ENCODE peak calls at places on chromosomes 16 and 17, in seven cellular contexts. S, O, D, V, M, Q and Y are unnamed samples.

GRCh38 chr17:16415031-16415924 is at the start of gene TRPV2:
- DNase-seq in D (peak), O (peak), Q (peak), M (peak), V (peak), S (no peak), Y (no peak)

GRCh38 chr17:73986641-73987177 is 216.8 kb upstream of the RPL38 start:
- DNase-seq in V (no peak), S (no peak), O (no peak), M (no peak), Q (no peak), D (no peak), Y (no peak)

GRCh38 chr16:47858333-47859067 is 297.3 kb downstream of the ABCC12 start:
- DNase-seq in D (no peak), M (no peak), Q (no peak), V (no peak), S (no peak), O (no peak), Y (no peak)

GRCh38 chr17:38617967-38618760 is 12.4 kb upstream of the SRCIN1 start:
- DNase-seq in M (no peak), V (no peak), D (no peak), O (no peak), Q (no peak), S (no peak), Y (peak)

GRCh38 chr16:21684199-21684598 is 20.4 kb downstream of the OTOA start:
- DNase-seq in S (no peak), Q (no peak), D (peak), V (no peak), M (peak), O (no peak), Y (no peak)

GRCh38 chr17:33531311-33531710 is 238.2 kb upstream of the ASIC2 start:
- DNase-seq in S (no peak), D (no peak), Q (no peak), V (no peak), M (no peak), O (no peak), Y (no peak)

GRCh38 chr17:22253007-22253406 is 560.7 kb downstream of the KCNJ18 start:
- DNase-seq in V (no peak), M (no peak), S (no peak), O (no peak), Q (no peak), D (no peak), Y (no peak)

GRCh38 chr16:72969146-72969545 is 78.8 kb downstream of the ZFHX3 start:
- DNase-seq in S (no peak), O (no peak), Q (no peak), M (no peak), D (no peak), V (no peak), Y (no peak)

GRCh38 chr17:19370493-19370960 is 7.8 kb upstream of the MAPK7 start:
- DNase-seq in V (peak), D (no peak), M (peak), O (no peak), S (no peak), Q (no peak), Y (peak)

GRCh38 chr17:59842901-59843652 is 49.7 kb downstream of the TUBD1 start:
- DNase-seq in D (no peak), M (peak), Q (peak), V (peak), O (peak), S (peak), Y (no peak)

GRCh38 chr17:75517277-75517865 is 1.0 kb downstream of the TSEN54 start:
- DNase-seq in O (peak), V (peak), M (peak), D (peak), Q (peak), S (no peak), Y (peak)

GRCh38 chr17:78179372-78179771 is 7.5 kb downstream of the TK1 start:
- DNase-seq in M (no peak), D (no peak), Q (no peak), V (peak), S (peak), O (peak), Y (no peak)

GRCh38 chr17:74042744-74043486 is 160.6 kb upstream of the RPL38 start:
- DNase-seq in D (no peak), Q (peak), M (no peak), V (no peak), S (peak), O (no peak), Y (no peak)

GRCh38 chr16:1003551-1004347 is 22.2 kb downstream of the SOX8 start:
- DNase-seq in M (no peak), O (no peak), Q (no peak), D (no peak), V (peak), S (peak), Y (no peak)

GRCh38 chr17:81116704-81117103 is 48.6 kb upstream of the PVALEF start:
- DNase-seq in V (no peak), M (no peak), D (no peak), Q (no peak), S (no peak), O (peak), Y (no peak)

GRCh38 chr17:73820686-73821448 is 176.6 kb upstream of the SDK2 start:
- DNase-seq in O (peak), M (no peak), Q (no peak), V (no peak), S (peak), D (peak), Y (no peak)

GRCh38 chr17:1992541-1992940 is 32.6 kb downstream of the RTN4RL1 start:
- DNase-seq in D (no peak), M (no peak), V (no peak), Q (no peak), O (no peak), S (no peak), Y (no peak)

GRCh38 chr16:47063011-47063724 is 80.6 kb downstream of the NETO2 start:
- DNase-seq in D (no peak), S (no peak), Q (no peak), V (no peak), M (no peak), O (no peak), Y (no peak)

GRCh38 chr16:18797746-18798145 is 3.6 kb downstream of the ARL6IP1 start:
- DNase-seq in S (no peak), D (no peak), V (no peak), O (no peak), Q (no peak), M (no peak), Y (no peak)

GRCh38 chr17:50774225-50774803 is 7.0 kb upstream of the ANKRD40CL start:
- DNase-seq in D (no peak), M (no peak), V (no peak), O (no peak), Q (no peak), S (no peak), Y (no peak)

GRCh38 chr17:72297326-72298115 is 176.7 kb downstream of the SOX9 start:
- DNase-seq in Q (peak), O (no peak), D (no peak), M (no peak), V (no peak), S (peak), Y (no peak)

GRCh38 chr16:47672475-47672874 is 211.3 kb downstream of the PHKB start:
- DNase-seq in M (no peak), V (no peak), Q (no peak), D (no peak), S (no peak), O (no peak), Y (no peak)

GRCh38 chr17:44409309-44410028 is 20.0 kb upstream of the ITGA2B start:
- DNase-seq in V (no peak), O (no peak), D (no peak), M (no peak), Q (no peak), S (no peak), Y (no peak)
- TF ChIP-seq CTCF in V (no peak), O (no peak), D (no peak), M (peak), Q (no peak), S (no peak), Y (peak)

GRCh38 chr17:28426081-28426519 is 20.1 kb upstream of the SLC46A1 start:
- DNase-seq in Q (peak), M (peak), O (peak), D (peak), V (peak), S (no peak), Y (no peak)
- TF ChIP-seq CTCF in Q (no peak), M (no peak), O (no peak), D (peak), V (no peak), S (peak), Y (peak)

GRCh38 chr16:26645629-26646028 is 421.1 kb upstream of the C16orf82 start:
- DNase-seq in V (no peak), M (no peak), S (no peak), D (peak), O (no peak), Q (no peak), Y (no peak)
- TF ChIP-seq CTCF in V (no peak), M (no peak), S (no peak), D (peak), O (no peak), Q (no peak), Y (no peak)

GRCh38 chr16:58018803-58019202 is 6.8 kb upstream of the MMP15 start:
- DNase-seq in D (peak), V (no peak), Q (no peak), M (no peak), S (no peak), O (no peak), Y (peak)
- TF ChIP-seq CTCF in D (peak), V (no peak), Q (peak), M (no peak), S (no peak), O (no peak), Y (no peak)

GRCh38 chr17:29623283-29623647 is 553 bp upstream of the CORO6 start:
- DNase-seq in D (no peak), O (no peak), V (no peak), M (no peak), S (no peak), Q (no peak), Y (no peak)

GRCh38 chr17:29624586-29624985 is 1.9 kb upstream of the CORO6 start:
- DNase-seq in M (no peak), V (peak), O (no peak), S (no peak), Q (no peak), D (no peak), Y (no peak)

GRCh38 chr17:29627951-29628350 is 5.2 kb upstream of the CORO6 start:
- DNase-seq in D (no peak), Q (no peak), M (no peak), O (no peak), S (no peak), V (no peak), Y (no peak)

GRCh38 chr17:29622337-29623282 is at the start of gene CORO6:
- DNase-seq in D (peak), V (peak), Q (peak), O (peak), M (peak), S (no peak), Y (no peak)

DNA sequence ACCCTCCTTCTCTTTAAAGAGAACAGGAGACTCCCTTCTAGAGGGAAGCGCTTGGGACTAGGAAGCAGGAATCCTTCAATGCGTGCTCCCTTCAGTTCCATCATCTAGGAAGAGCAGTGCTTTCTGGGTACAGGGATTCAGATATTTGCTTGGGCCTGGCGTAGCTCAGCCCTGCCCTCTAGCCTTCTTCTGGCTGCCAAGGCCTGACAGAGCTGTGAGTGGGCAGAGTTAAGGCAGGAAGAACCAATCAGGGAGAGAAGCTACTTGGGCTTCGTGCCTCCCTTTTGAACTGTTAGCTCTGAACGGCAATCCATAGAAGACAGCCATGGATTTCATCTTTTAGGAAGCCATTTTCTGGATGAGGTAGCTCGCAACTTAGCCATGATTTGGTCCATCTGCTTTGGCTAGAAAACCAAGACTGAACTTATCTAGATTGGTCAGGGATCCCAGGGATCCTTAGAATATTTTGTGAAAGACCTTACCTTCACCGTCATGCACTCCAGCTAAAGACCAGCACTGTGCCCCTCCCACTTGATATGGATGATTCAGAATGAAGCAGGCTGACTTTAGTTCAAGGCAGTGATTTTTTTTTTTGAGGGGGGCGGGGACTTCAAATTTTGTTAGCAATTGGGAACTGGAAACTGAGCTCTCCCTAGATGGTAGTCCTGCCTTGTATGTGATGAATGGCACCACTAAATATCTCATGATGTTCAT is 2.5 kb upstream of the CORO6 start:
- DNase-seq in D (peak), M (no peak), V (peak), Q (no peak), S (peak), O (no peak), Y (no peak)
- TF ChIP-seq CTCF in D (no peak), M (no peak), V (no peak), Q (no peak), S (no peak), O (no peak), Y (no peak)

GRCh38 chr17:44968225-44969143 is at the start of gene C1QL1:
- DNase-seq in Q (peak), D (peak), O (peak), V (peak), S (peak), M (peak), Y (no peak)
- TF ChIP-seq CTCF in Q (no peak), D (peak), O (no peak), V (no peak), S (no peak), M (no peak), Y (peak)